ENCODE peak calls at places on chromosomes 16 and 17, in seven cellular contexts. Q is small intestine; W is CD8-positive, alpha-beta memory T cell; S is right cardiac atrium; A is heart right ventricle; O is SJSA1; E is MG63. V is an unnamed sample.
A peak's percentile ranks its signal among the peaks of the same experiment; 100 is the strongest.

GRCh38 chr17:73420897-73421296 is 109.1 kb upstream of the CDC42EP4 start:
- DNase-seq in S (no peak), O (no peak), Q (no peak), W (no peak), A (no peak), E (peak; percentile 35), V (no peak)

GRCh38 chr16:69613283-69614154 is 47.8 kb downstream of the NFAT5 start:
- DNase-seq in S (no peak), Q (peak; percentile 78), A (no peak), O (no peak), E (no peak), W (no peak), V (no peak)

GRCh38 chr16:50313596-50314483 is 47.5 kb downstream of the ADCY7 start:
- DNase-seq in S (peak; percentile 91), W (peak; percentile 38), Q (no peak), E (no peak), O (peak; percentile 93), A (peak; percentile 44), V (no peak)

GRCh38 chr17:76725580-76726230 is 701 bp downstream of the JMJD6 start:
- DNase-seq in S (peak; percentile 91), E (peak; percentile 54), A (peak; percentile 85), O (peak; percentile 76), W (peak; percentile 71), Q (peak; percentile 84), V (peak; percentile 47)

GRCh38 chr17:67150826-67151225 is 94.2 kb downstream of the HELZ start:
- DNase-seq in S (no peak), Q (peak; percentile 65), E (no peak), A (no peak), O (no peak), W (no peak), V (no peak)

GRCh38 chr16:20348365-20349185 is 3.9 kb downstream of the UMOD start:
- DNase-seq in A (no peak), E (no peak), W (no peak), O (no peak), S (no peak), Q (peak; percentile 8), V (no peak)

GRCh38 chr16:83136924-83137323 is 510.2 kb downstream of the CDH13 start:
- DNase-seq in O (no peak), A (no peak), E (no peak), W (no peak), S (no peak), Q (peak; percentile 3), V (no peak)

GRCh38 chr17:8189041-8189710 is 804 bp downstream of the BORCS6 start:
- DNase-seq in A (no peak), S (peak; percentile 73), O (no peak), Q (peak; percentile 26), E (no peak), W (peak; percentile 45), V (no peak)

GRCh38 chr17:13572581-13572980 is 29.1 kb downstream of the HS3ST3A1 start:
- DNase-seq in A (no peak), E (no peak), S (no peak), Q (no peak), O (no peak), W (no peak), V (no peak)

GRCh38 chr16:54602666-54603065 is 316.1 kb upstream of the IRX3 start:
- DNase-seq in W (no peak), E (no peak), S (no peak), O (no peak), A (no peak), Q (no peak), V (no peak)

GRCh38 chr16:20954574-20954973 is 54.0 kb downstream of the LYRM1 start:
- DNase-seq in Q (no peak), E (no peak), S (no peak), W (no peak), O (no peak), A (no peak), V (no peak)

GRCh38 chr17:20999044-20999573 is 43.7 kb downstream of the USP22 start:
- DNase-seq in E (no peak), W (no peak), Q (no peak), O (no peak), A (no peak), S (peak; percentile 79), V (peak; percentile 3)

GRCh38 chr17:67478266-67479118 is 101.4 kb downstream of the PITPNC1 start:
- DNase-seq in S (no peak), O (no peak), W (peak; percentile 42), Q (no peak), E (no peak), A (no peak), V (no peak)

GRCh38 chr17:885971-886571 is 93.5 kb downstream of the NXN start:
- DNase-seq in W (no peak), S (peak; percentile 92), O (no peak), A (peak; percentile 69), Q (no peak), E (peak; percentile 76), V (no peak)

GRCh38 chr17:64466019-64466735 is 17.3 kb downstream of the MILR1 start:
- DNase-seq in W (no peak), E (no peak), A (no peak), S (no peak), O (no peak), Q (no peak), V (no peak)

GRCh38 chr16:50879873-50880695 is 138.2 kb downstream of the CYLD start:
- DNase-seq in S (no peak), E (no peak), A (no peak), Q (no peak), W (no peak), O (no peak), V (no peak)

GRCh38 chr16:15032547-15033308 is 23.1 kb downstream of the NTAN1 start:
- DNase-seq in Q (no peak), A (no peak), O (no peak), W (peak; percentile 23), E (no peak), S (no peak), V (no peak)

GRCh38 chr16:56137269-56137668 is 54.0 kb upstream of the GNAO1 start:
- DNase-seq in O (no peak), A (no peak), Q (no peak), W (no peak), S (no peak), E (no peak), V (no peak)

GRCh38 chr17:33028778-33029177 is 37.1 kb downstream of the SPACA3 start:
- DNase-seq in O (no peak), E (no peak), W (no peak), A (no peak), S (no peak), Q (no peak), V (no peak)

GRCh38 chr17:63974594-63975192 is 2.0 kb upstream of the SCN4A start:
- DNase-seq in A (no peak), E (peak; percentile 72), S (peak; percentile 43), W (no peak), Q (no peak), O (no peak), V (no peak)

GRCh38 chr16:2964416-2965223 is 545 bp downstream of the KREMEN2 start:
- DNase-seq in S (peak; percentile 60), O (no peak), Q (peak; percentile 37), E (peak; percentile 68), A (no peak), W (peak; percentile 48), V (peak; percentile 66)

GRCh38 chr16:14399397-14400284 is 230.4 kb downstream of the PARN start:
- DNase-seq in A (peak; percentile 29), S (peak; percentile 64), Q (no peak), O (peak; percentile 82), E (peak; percentile 85), W (no peak), V (no peak)

GRCh38 chr17:740240-741055 is 8.1 kb downstream of the TLCD3A start:
- DNase-seq in S (no peak), A (no peak), O (no peak), E (no peak), Q (no peak), W (peak; percentile 16), V (no peak)

GRCh38 chr16:3089717-3090592 is 9.1 kb downstream of the ZSCAN10 start:
- DNase-seq in Q (no peak), W (no peak), A (no peak), O (no peak), E (no peak), S (no peak), V (no peak)

GRCh38 chr17:16617481-16618060 is 36.1 kb downstream of the ZNF624 start:
- DNase-seq in Q (no peak), O (no peak), S (no peak), A (no peak), E (no peak), W (no peak), V (no peak)
- H3K9me3 ChIP-seq in Q (peaks cover 5% of the 10 kb centered on the region), O (peaks cover 17% of the 10 kb centered on the region), S (peaks cover 5% of the 10 kb centered on the region), A (peaks cover 63% of the 10 kb centered on the region), E (peaks cover 6% of the 10 kb centered on the region), W (peaks cover 17% of the 10 kb centered on the region), V (peaks cover 19% of the 10 kb centered on the region)

GRCh38 chr17:11389583-11389982 is 148.6 kb downstream of the SHISA6 start:
- DNase-seq in W (no peak), E (peak; percentile 24), S (no peak), A (no peak), Q (no peak), O (no peak), V (no peak)
- H3K9me3 ChIP-seq in W (no peaks in the 10 kb centered on the region), E (peaks cover 2% of the 10 kb centered on the region), S (no peaks in the 10 kb centered on the region), A (no peaks in the 10 kb centered on the region), Q (no peaks in the 10 kb centered on the region), O (no peaks in the 10 kb centered on the region), V (no peaks in the 10 kb centered on the region)

GRCh38 chr16:35452471-35452870 is 1993.1 kb downstream of the TP53TG3F start:
- DNase-seq in Q (no peak), W (no peak), O (no peak), E (no peak), S (no peak), A (no peak), V (no peak)

GRCh38 chr16:35449663-35450062 is 1990.3 kb downstream of the TP53TG3F start:
- DNase-seq in W (no peak), Q (no peak), E (no peak), S (no peak), A (no peak), O (no peak), V (no peak)

GRCh38 chr16:35450648-35451047 is 1991.2 kb downstream of the TP53TG3F start:
- DNase-seq in Q (no peak), A (no peak), O (no peak), W (no peak), E (no peak), S (no peak), V (no peak)

GRCh38 chr16:35447010-35447558 is 1987.7 kb downstream of the TP53TG3F start:
- DNase-seq in Q (no peak), W (no peak), E (no peak), S (no peak), O (no peak), A (no peak), V (no peak)
- H3K9me3 ChIP-seq in Q (peaks cover 3% of the 10 kb centered on the region), W (peaks cover 5% of the 10 kb centered on the region), E (peaks cover 2% of the 10 kb centered on the region), S (peaks cover 4% of the 10 kb centered on the region), O (peaks cover 5% of the 10 kb centered on the region), A (peaks cover 32% of the 10 kb centered on the region), V (no peaks in the 10 kb centered on the region)

DNA sequence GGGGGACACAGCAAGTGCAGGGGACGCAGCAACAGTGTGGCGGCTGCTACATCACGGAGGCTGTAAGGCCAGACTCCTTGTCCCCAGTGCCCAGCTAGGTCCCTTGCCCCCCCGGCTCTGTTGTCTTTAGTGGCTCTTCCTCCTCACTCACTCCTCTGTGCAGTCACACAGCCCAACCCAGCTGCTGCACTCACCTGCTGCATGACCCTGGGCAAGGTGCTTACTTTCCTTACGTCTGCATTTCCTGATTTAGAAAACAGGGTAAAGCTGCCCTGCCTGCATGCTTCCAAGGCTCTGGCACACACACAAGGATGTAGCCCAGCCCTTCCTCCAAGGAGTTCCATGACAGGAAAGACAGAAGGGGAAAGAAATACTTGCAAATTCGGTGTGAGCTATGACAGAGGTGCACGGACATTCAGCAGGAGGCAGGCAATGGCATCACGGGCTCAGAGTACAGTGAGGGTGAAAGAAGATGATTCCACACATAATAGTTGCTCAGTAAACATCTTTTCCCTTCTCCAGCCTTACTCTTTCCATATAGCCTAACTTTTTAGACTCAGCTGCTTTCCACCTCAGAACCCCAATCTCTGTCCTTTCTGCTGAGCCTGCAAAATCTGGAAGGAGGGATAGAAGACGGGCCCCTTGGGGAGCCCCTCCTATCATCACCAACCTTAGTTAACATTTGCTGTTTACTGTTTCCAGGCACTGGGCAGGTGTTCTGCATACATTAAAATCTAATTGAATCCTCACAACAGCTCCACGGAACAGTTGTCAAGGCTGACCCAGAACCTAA is 150.9 kb downstream of the MRM1 start:
- DNase-seq in S (no peak), W (no peak), A (no peak), O (no peak), Q (peak; percentile 3), E (no peak), V (no peak)
- H3K9me3 ChIP-seq in S (no peaks in the 10 kb centered on the region), W (no peaks in the 10 kb centered on the region), A (no peaks in the 10 kb centered on the region), O (no peaks in the 10 kb centered on the region), Q (no peaks in the 10 kb centered on the region), E (no peaks in the 10 kb centered on the region), V (no peaks in the 10 kb centered on the region)